ENCODE peak calls at places on chromosomes 3 and 15, in ten cellular contexts. F, P, N, R, U, D, C, Y, I and Z are unnamed samples.

GRCh38 chr15:99604865-99605264 is 39.1 kb downstream of the MEF2A start:
- DNase-seq in I (no peak), F (no peak), Y (no peak), R (no peak), C (no peak), U (no peak), N (no peak), D (no peak), P (peak; percentile 27), Z (no peak)

GRCh38 chr3:190644766-190645165 is 130.9 kb downstream of the IL1RAP start:
- DNase-seq in Y (no peak), F (no peak), C (no peak), D (no peak), I (no peak), U (no peak), N (no peak), P (no peak), R (no peak), Z (no peak)

GRCh38 chr3:63400259-63400860 is 122.3 kb downstream of the SYNPR start:
- DNase-seq in C (no peak), Y (peak; percentile 9), D (no peak), I (no peak), R (no peak), F (no peak), P (no peak), U (no peak), N (no peak), Z (no peak)

GRCh38 chr15:100030586-100031249 is 297.5 kb upstream of the LYSMD4 start:
- DNase-seq in C (no peak), N (no peak), I (no peak), Y (no peak), R (no peak), P (no peak), U (no peak), D (no peak), F (no peak), Z (no peak)

GRCh38 chr3:60835796-60836195 is 415.5 kb downstream of the FHIT start:
- DNase-seq in F (no peak), N (no peak), Y (no peak), D (no peak), P (no peak), I (no peak), R (no peak), C (no peak), U (no peak), Z (no peak)

GRCh38 chr3:140717915-140718314 is 40.1 kb downstream of the TRIM42 start:
- DNase-seq in P (no peak), F (no peak), N (no peak), R (no peak), D (no peak), Y (no peak), U (no peak), C (no peak), I (no peak), Z (no peak)

GRCh38 chr3:140933552-140933951 is 8.1 kb upstream of the SLC25A36 start:
- DNase-seq in R (no peak), D (no peak), Y (no peak), P (no peak), I (no peak), N (no peak), C (no peak), F (no peak), U (no peak), Z (no peak)

GRCh38 chr3:46070458-46071136 is 43.3 kb upstream of the XCR1 start:
- DNase-seq in D (no peak), P (no peak), I (no peak), C (no peak), R (no peak), F (no peak), N (no peak), Y (no peak), U (no peak), Z (no peak)

GRCh38 chr3:44648564-44649229 is at the start of gene ZNF35:
- DNase-seq in P (peak; percentile 86), F (peak; percentile 75), C (peak; percentile 41), I (peak; percentile 90), U (peak; percentile 83), Y (peak; percentile 92), D (peak; percentile 81), R (peak; percentile 76), N (peak; percentile 89), Z (peak; percentile 72)

GRCh38 chr15:38247336-38247735 is 5.3 kb upstream of the SPRED1 start:
- DNase-seq in C (no peak), N (no peak), R (no peak), F (no peak), D (no peak), Y (no peak), P (no peak), I (no peak), U (no peak), Z (no peak)

GRCh38 chr3:66502981-66503380 is 2.2 kb upstream of the LRIG1 start:
- DNase-seq in I (no peak), F (no peak), D (no peak), N (no peak), U (no peak), C (no peak), Y (no peak), R (no peak), P (no peak), Z (no peak)

GRCh38 chr15:84747423-84748273 is 744 bp upstream of the ZNF592 start:
- DNase-seq in I (no peak), Y (peak; percentile 87), R (peak; percentile 84), P (peak; percentile 84), D (peak; percentile 89), U (peak; percentile 83), N (peak; percentile 54), C (no peak), F (peak; percentile 67), Z (peak; percentile 82)

GRCh38 chr3:57688291-57688690 is 4.6 kb downstream of the DENND6A start:
- DNase-seq in Y (no peak), R (no peak), C (no peak), I (no peak), D (no peak), F (no peak), P (no peak), U (no peak), N (no peak), Z (no peak)

GRCh38 chr3:138867996-138868395 is 33.3 kb upstream of the PIK3CB start:
- DNase-seq in D (no peak), P (no peak), N (no peak), F (no peak), U (no peak), Y (no peak), R (no peak), C (no peak), I (no peak), Z (no peak)

GRCh38 chr15:96234109-96234892 is 96.2 kb upstream of the NR2F2 start:
- DNase-seq in R (peak; percentile 40), F (no peak), D (no peak), C (peak; percentile 58), I (peak; percentile 17), P (no peak), U (no peak), N (no peak), Y (no peak), Z (no peak)

GRCh38 chr3:196967412-196968232 is 1.0 kb downstream of the PIGZ start:
- DNase-seq in P (no peak), U (no peak), Y (no peak), C (no peak), R (no peak), D (no peak), N (no peak), F (no peak), I (no peak), Z (no peak)
- H3K4me3 ChIP-seq in P (no peak overlapping the region), U (peak overlapping the region; percentile 87), Y (no peak overlapping the region), C (peak overlapping the region; percentile 72), R (peak overlapping the region; percentile 65), D (peak overlapping the region; percentile 68), N (peak overlapping the region; percentile 72), F (peak overlapping the region; percentile 93), I (peak overlapping the region; percentile 63), Z (peak overlapping the region; percentile 90)

DNA sequence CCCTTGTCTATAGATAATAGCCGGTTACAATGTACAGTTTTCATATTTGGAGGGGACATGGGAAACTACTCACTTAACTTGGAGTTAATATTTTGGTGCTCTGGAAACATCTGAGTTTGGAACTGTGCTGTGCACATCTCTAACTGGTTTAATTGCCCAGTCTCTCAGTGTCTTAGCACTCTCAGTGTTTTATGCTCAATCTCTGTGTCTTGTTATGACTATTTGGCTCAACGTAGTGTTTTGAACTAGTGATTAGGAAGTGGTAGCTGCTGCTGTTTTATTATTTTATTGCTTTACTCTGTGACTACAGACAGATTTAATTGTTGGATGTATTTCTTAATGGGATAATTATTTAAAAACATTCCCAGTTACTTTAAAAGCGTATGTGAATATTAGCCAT is 17.0 kb downstream of the FNDC3B start:
- DNase-seq in N (no peak), I (no peak), Y (no peak), R (no peak), D (no peak), P (no peak), F (no peak), U (no peak), C (no peak), Z (no peak)
- H3K4me1 ChIP-seq in N (no peaks in the 10 kb centered on the region), I (peaks cover 32% of the 10 kb centered on the region), Y (peaks cover 13% of the 10 kb centered on the region), R (peaks cover 8% of the 10 kb centered on the region), D (peaks cover 21% of the 10 kb centered on the region), P (peaks cover 42% of the 10 kb centered on the region), F (peaks cover 97% of the 10 kb centered on the region), U (peaks cover 53% of the 10 kb centered on the region), C (peaks cover 12% of the 10 kb centered on the region), Z (no peaks in the 10 kb centered on the region)

GRCh38 chr15:69454953-69455352 is 2.3 kb downstream of the RPLP1 start:
- DNase-seq in F (no peak), D (no peak), R (no peak), P (no peak), I (no peak), Y (no peak), C (no peak), N (no peak), U (no peak), Z (no peak)
- H3K4me3 ChIP-seq in F (peak overlapping the region; percentile 94), D (no peak overlapping the region), R (no peak overlapping the region), P (peak overlapping the region; percentile 94), I (peak overlapping the region; percentile 91), Y (no peak overlapping the region), C (peak overlapping the region; percentile 89), N (peak overlapping the region; percentile 85), U (no peak overlapping the region), Z (no peak overlapping the region)

GRCh38 chr3:175526609-175527280 is 667.6 kb downstream of the NAALADL2 start:
- DNase-seq in P (no peak), D (no peak), Y (no peak), R (no peak), C (no peak), N (no peak), U (no peak), F (no peak), I (no peak), Z (no peak)
- H3K4me1 ChIP-seq in P (no peaks in the 10 kb centered on the region), D (no peaks in the 10 kb centered on the region), Y (no peaks in the 10 kb centered on the region), R (no peaks in the 10 kb centered on the region), C (no peaks in the 10 kb centered on the region), N (no peaks in the 10 kb centered on the region), U (no peaks in the 10 kb centered on the region), F (no peaks in the 10 kb centered on the region), I (no peaks in the 10 kb centered on the region), Z (no peaks in the 10 kb centered on the region)